ENCODE peak calls at places on chromosomes 4 and X, in seven cellular contexts. V is HCT116, A is WTC11, H is HEK293T, N is K562, B is H1, K is HepG2. Y is an unnamed sample.

GRCh38 chr4:103091601-103092223 is 7.9 kb downstream of the BDH2 start:
- DNase-seq in V (peak), A (no peak), H (peak), N (peak), B (no peak), K (peak), Y (peak)

GRCh38 chr4:61511716-61512488 is 311.8 kb downstream of the ADGRL3 start:
- DNase-seq in V (no peak), A (no peak), H (no peak), N (no peak), B (no peak), K (no peak), Y (no peak)

GRCh38 chr4:30396772-30397475 is 323.2 kb upstream of the PCDH7 start:
- DNase-seq in V (no peak), A (no peak), H (no peak), N (no peak), B (no peak), K (no peak), Y (no peak)

GRCh38 chr4:123299212-123299651 is 97.4 kb upstream of the SPRY1 start:
- DNase-seq in V (no peak), A (no peak), H (no peak), N (no peak), B (no peak), K (no peak), Y (no peak)

GRCh38 chr4:121192500-121192899 is 28.4 kb upstream of the TNIP3 start:
- DNase-seq in V (peak), A (no peak), H (peak), N (peak), B (no peak), K (peak), Y (peak)

GRCh38 chrX:151596282-151596681 is 32.8 kb downstream of the PASD1 start:
- DNase-seq in V (no peak), A (no peak), H (no peak), N (no peak), B (no peak), K (no peak), Y (no peak)

GRCh38 chrX:54213603-54214002 is 30.5 kb upstream of the FAM120C start:
- DNase-seq in V (no peak), A (no peak), H (no peak), N (no peak), B (no peak), K (no peak), Y (no peak)

GRCh38 chr4:118842055-118842454 is 6.1 kb upstream of the SEC24D start:
- DNase-seq in V (peak), A (no peak), H (no peak), N (no peak), B (no peak), K (no peak), Y (no peak)

GRCh38 chr4:146814736-146815135 is 130.9 kb downstream of the TTC29 start:
- DNase-seq in V (no peak), A (no peak), H (no peak), N (no peak), B (no peak), K (no peak), Y (no peak)

GRCh38 chrX:1397001-1397400 is 5.1 kb upstream of the SLC25A6 start:
- DNase-seq in V (no peak), A (no peak), H (no peak), N (no peak), B (no peak), K (no peak), Y (no peak)

GRCh38 chr4:1043658-1044468 is 32.4 kb downstream of the FGFRL1 start:
- DNase-seq in V (peak), A (peak), H (no peak), N (peak), B (peak), K (peak), Y (no peak)

GRCh38 chr4:184170996-184171395 is 46.7 kb downstream of the ENPP6 start:
- DNase-seq in V (no peak), A (peak), H (peak), N (no peak), B (no peak), K (no peak), Y (no peak)

GRCh38 chrX:102599084-102599949 is at the start of gene ARMCX5:
- DNase-seq in V (peak), A (peak), H (peak), N (peak), B (peak), K (peak), Y (peak)

GRCh38 chrX:7170903-7171302 is 22.9 kb upstream of the PUDP start:
- DNase-seq in V (no peak), A (peak), H (peak), N (peak), B (no peak), K (peak), Y (no peak)

GRCh38 chr4:38314663-38315062 is 349.3 kb upstream of the KLF3 start:
- DNase-seq in V (no peak), A (no peak), H (no peak), N (no peak), B (no peak), K (peak), Y (no peak)

GRCh38 chrX:83845397-83845796 is 15.5 kb upstream of the CYLC1 start:
- DNase-seq in V (peak), A (no peak), H (peak), N (peak), B (no peak), K (peak), Y (no peak)

GRCh38 chrX:132532955-132533354 is 44.1 kb upstream of the MBNL3 start:
- DNase-seq in V (no peak), A (no peak), H (no peak), N (no peak), B (no peak), K (peak), Y (no peak)

GRCh38 chr4:168174308-168174707 is 82.0 kb downstream of the ANXA10 start:
- DNase-seq in V (no peak), A (no peak), H (no peak), N (no peak), B (no peak), K (no peak), Y (no peak)

GRCh38 chrX:40108959-40109287 is 11.2 kb upstream of the BCOR start:
- DNase-seq in V (no peak), A (peak), H (peak), N (peak), B (no peak), K (no peak), Y (no peak)
- TF ChIP-seq SP1 in V (no peak), A (no peak), H (no peak), N (no peak), B (no peak), K (no peak), Y (no peak)

GRCh38 chrX:25344191-25344936 is 328.6 kb upstream of the ARX start:
- DNase-seq in V (no peak), A (no peak), H (no peak), N (no peak), B (no peak), K (no peak), Y (no peak)
- TF ChIP-seq SP1 in V (no peak), A (no peak), H (no peak), N (no peak), B (no peak), K (no peak), Y (no peak)

DNA sequence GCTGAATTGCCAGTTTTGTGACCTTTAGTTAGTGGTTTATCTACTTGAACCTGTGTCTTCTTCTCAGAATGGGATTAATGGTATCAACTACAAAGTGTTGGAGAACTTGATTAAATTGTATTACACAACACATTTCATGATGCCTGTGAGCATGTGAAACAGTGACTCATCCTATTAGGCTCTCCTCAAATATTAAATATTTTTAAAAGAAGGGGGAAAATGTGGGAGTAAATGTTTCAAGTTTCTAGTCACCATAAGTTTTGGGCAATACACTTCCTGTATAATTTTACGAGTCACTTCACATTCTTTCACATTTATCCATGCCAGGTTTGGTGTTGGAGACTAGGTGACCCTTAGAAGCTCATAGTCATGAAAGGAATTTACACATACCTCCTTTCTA is 147.0 kb downstream of the HS3ST1 start:
- DNase-seq in V (no peak), A (no peak), H (no peak), N (no peak), B (no peak), K (no peak), Y (no peak)
- TF ChIP-seq SP1 in V (no peak), A (no peak), H (no peak), N (no peak), B (no peak), K (no peak), Y (no peak)

GRCh38 chrX:97039363-97040029 is 155.8 kb downstream of the RPA4 start:
- DNase-seq in V (no peak), A (no peak), H (no peak), N (no peak), B (no peak), K (no peak), Y (peak)
- TF ChIP-seq SP1 in V (no peak), A (no peak), H (no peak), N (no peak), B (no peak), K (no peak), Y (no peak)

GRCh38 chr4:6493668-6494304 is 21.4 kb upstream of the PPP2R2C start:
- DNase-seq in V (no peak), A (no peak), H (no peak), N (no peak), B (no peak), K (no peak), Y (no peak)

GRCh38 chr4:6492861-6493667 is 20.6 kb upstream of the PPP2R2C start:
- DNase-seq in V (no peak), A (no peak), H (no peak), N (no peak), B (no peak), K (no peak), Y (no peak)

GRCh38 chr4:6495296-6495590 is 22.8 kb upstream of the PPP2R2C start:
- DNase-seq in V (no peak), A (no peak), H (no peak), N (no peak), B (no peak), K (no peak), Y (no peak)

GRCh38 chr4:6495736-6496135 is 23.3 kb upstream of the PPP2R2C start:
- DNase-seq in V (no peak), A (no peak), H (no peak), N (no peak), B (no peak), K (no peak), Y (no peak)

GRCh38 chr4:6494431-6495295 is 22.2 kb upstream of the PPP2R2C start:
- DNase-seq in V (no peak), A (no peak), H (no peak), N (no peak), B (no peak), K (no peak), Y (no peak)
- TF ChIP-seq SP1 in V (no peak), A (no peak), H (no peak), N (no peak), B (no peak), K (no peak), Y (no peak)

DNA sequence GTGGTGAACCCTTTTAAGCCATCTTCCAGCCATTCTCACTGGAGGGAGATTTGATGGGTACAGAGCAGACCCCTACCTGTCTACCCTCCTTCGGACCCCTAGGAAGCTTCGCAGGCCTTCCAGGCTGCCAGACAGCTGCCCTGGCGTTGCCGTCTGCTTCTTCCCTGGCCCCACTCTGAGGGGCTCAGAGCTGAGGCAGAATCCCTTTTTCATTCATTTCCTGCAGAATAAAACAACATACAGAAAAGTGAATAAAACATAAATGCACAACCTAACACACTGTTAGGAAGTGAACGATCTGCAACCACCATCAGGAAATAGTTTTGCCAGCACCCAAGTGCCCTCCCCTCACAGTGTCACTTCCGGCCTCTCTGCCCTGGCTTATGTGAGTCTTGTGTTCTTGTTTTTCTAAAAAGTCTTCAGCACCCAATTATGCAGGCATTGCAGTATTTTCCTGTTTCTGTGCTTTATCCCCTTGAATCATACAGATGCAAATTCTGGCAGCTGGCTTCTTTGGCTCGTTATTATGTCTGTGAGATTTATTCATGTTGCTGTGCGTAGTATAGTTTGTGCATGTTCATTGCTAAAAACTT is 5.6 kb upstream of the ADD1 start:
- DNase-seq in V (no peak), A (no peak), H (no peak), N (no peak), B (no peak), K (no peak), Y (no peak)
- TF ChIP-seq SP1 in V (no peak), A (no peak), H (no peak), N (no peak), B (no peak), K (no peak), Y (no peak)

GRCh38 chr4:186669159-186669720 is 54.4 kb downstream of the FAT1 start:
- DNase-seq in V (no peak), A (peak), H (no peak), N (no peak), B (no peak), K (peak), Y (no peak)
- TF ChIP-seq SP1 in V (no peak), A (peak), H (no peak), N (no peak), B (no peak), K (no peak), Y (no peak)

GRCh38 chr4:87835192-87835591 is 2.4 kb downstream of the MEPE start:
- DNase-seq in V (no peak), A (no peak), H (no peak), N (no peak), B (no peak), K (no peak), Y (no peak)

GRCh38 chr4:87839309-87839946 is 6.7 kb downstream of the MEPE start:
- DNase-seq in V (no peak), A (no peak), H (peak), N (peak), B (no peak), K (no peak), Y (no peak)

GRCh38 chr4:87832669-87833068 is at the start of gene MEPE:
- DNase-seq in V (no peak), A (no peak), H (no peak), N (no peak), B (no peak), K (no peak), Y (no peak)

GRCh38 chr4:87838207-87838606 is 5.4 kb downstream of the MEPE start:
- DNase-seq in V (no peak), A (peak), H (no peak), N (peak), B (no peak), K (no peak), Y (no peak)

GRCh38 chr4:87835732-87836131 is 3.0 kb downstream of the MEPE start:
- DNase-seq in V (no peak), A (no peak), H (no peak), N (no peak), B (no peak), K (no peak), Y (no peak)
- TF ChIP-seq SP1 in V (no peak), A (no peak), H (no peak), N (no peak), B (no peak), K (no peak), Y (no peak)

DNA sequence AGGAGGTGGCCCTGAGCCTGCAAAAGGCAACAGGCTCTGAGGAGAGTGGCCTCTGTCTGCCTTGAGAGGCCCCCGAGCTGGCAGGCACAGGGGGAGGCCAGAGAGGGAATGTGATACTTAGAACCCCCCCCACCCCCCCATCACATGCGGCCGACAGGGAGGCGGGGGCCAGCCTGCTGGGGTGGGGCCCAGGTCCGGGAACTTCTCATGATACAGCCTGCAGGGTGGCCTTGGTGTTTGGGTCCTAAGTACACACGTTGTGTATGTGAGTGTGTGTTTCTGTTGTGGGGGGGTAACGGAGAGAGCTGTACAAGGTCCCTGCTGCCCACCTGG is 19.7 kb downstream of the SH3BP2 start:
- DNase-seq in V (no peak), A (no peak), H (no peak), N (no peak), B (no peak), K (no peak), Y (no peak)
- TF ChIP-seq SP1 in V (no peak), A (no peak), H (no peak), N (no peak), B (no peak), K (no peak), Y (no peak)

DNA sequence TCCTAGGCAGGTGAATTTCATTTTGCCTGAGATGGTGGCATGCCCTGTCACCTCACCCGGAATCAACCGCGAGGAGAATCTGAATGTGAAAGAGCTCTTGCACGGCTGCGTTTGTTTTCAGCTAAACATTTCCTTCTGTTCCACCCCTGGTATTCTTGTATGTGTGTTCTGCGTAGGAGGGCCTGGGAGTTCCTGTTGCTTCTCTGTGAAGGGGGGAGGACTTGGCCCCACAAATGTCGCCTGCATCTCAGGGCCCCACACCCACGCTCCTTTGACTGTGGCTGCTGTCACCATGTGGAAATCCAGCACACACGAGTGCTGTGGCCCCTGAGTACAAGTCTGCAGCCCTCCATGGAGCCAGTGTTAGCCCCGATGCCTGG is 45.8 kb upstream of the CLCN4 start:
- DNase-seq in V (no peak), A (no peak), H (no peak), N (no peak), B (no peak), K (no peak), Y (peak)
- TF ChIP-seq SP1 in V (no peak), A (no peak), H (no peak), N (no peak), B (no peak), K (no peak), Y (no peak)

Y was measured in GM12878.